ENCODE peak calls at places on chromosomes 7 and 10, in eight cellular contexts. C, O, Y, I, Q, N, D and J are unnamed samples.

GRCh38 chr7:156640949-156641485 is 443 bp downstream of the RNF32 start:
- DNase-seq in Q (peak; percentile 35), D (no peak), I (no peak), C (peak; percentile 43), N (no peak), Y (no peak), O (peak; percentile 47), J (peak; percentile 67)

GRCh38 chr10:33334170-33334838 is at the start of gene NRP1:
- DNase-seq in O (peak; percentile 39), Q (no peak), C (no peak), Y (no peak), I (peak; percentile 54), N (peak; percentile 1), D (peak; percentile 69), J (peak; percentile 58)

GRCh38 chr7:148927141-148927540 is 43.0 kb upstream of the EZH2 start:
- DNase-seq in C (no peak), N (no peak), Y (no peak), Q (peak; percentile 20), D (no peak), O (no peak), I (no peak), J (no peak)

GRCh38 chr7:77839919-77840318 is 41.3 kb downstream of the PHTF2 start:
- DNase-seq in C (no peak), N (no peak), Y (no peak), I (no peak), Q (no peak), D (no peak), O (no peak), J (no peak)

GRCh38 chr7:83704564-83704963 is 55.6 kb upstream of the SEMA3E start:
- DNase-seq in D (no peak), Q (no peak), Y (no peak), O (no peak), N (no peak), C (no peak), I (no peak), J (no peak)

GRCh38 chr7:51303142-51303525 is 13.5 kb downstream of the COBL start:
- DNase-seq in C (no peak), N (no peak), D (no peak), I (no peak), Q (no peak), O (peak; percentile 64), Y (no peak), J (no peak)

GRCh38 chr7:55309040-55309991 is 55.8 kb upstream of the LANCL2 start:
- DNase-seq in Y (peak; percentile 83), I (peak; percentile 85), C (peak; percentile 39), N (no peak), O (no peak), Q (no peak), D (no peak), J (no peak)

GRCh38 chr7:33886100-33886623 is 19.2 kb upstream of the BMPER start:
- DNase-seq in Y (no peak), N (no peak), Q (no peak), O (peak; percentile 41), C (no peak), I (no peak), D (no peak), J (peak; percentile 95)

GRCh38 chr10:62072901-62073300 is 171.4 kb downstream of the ARID5B start:
- DNase-seq in Y (no peak), N (no peak), C (no peak), O (no peak), Q (no peak), I (no peak), D (no peak), J (no peak)

GRCh38 chr10:103638948-103639347 is 145.4 kb downstream of the NEURL1 start:
- DNase-seq in O (no peak), Y (no peak), D (no peak), N (no peak), C (no peak), I (no peak), Q (no peak), J (no peak)

GRCh38 chr10:121813857-121814256 is 114.0 kb downstream of the ATE1 start:
- DNase-seq in I (no peak), D (no peak), Q (no peak), N (no peak), O (no peak), Y (no peak), C (no peak), J (no peak)

GRCh38 chr10:71234970-71235681 is 22.8 kb downstream of the UNC5B start:
- DNase-seq in O (no peak), D (no peak), N (no peak), I (no peak), Q (peak; percentile 66), C (no peak), Y (no peak), J (peak; percentile 97)

GRCh38 chr7:17136156-17136555 is 162.3 kb upstream of the AHR start:
- DNase-seq in Q (no peak), C (no peak), Y (no peak), N (no peak), I (no peak), O (no peak), D (no peak), J (no peak)

GRCh38 chr10:35685402-35685801 is 43.3 kb upstream of the FZD8 start:
- DNase-seq in D (peak; percentile 49), N (no peak), C (no peak), I (no peak), O (no peak), Y (no peak), Q (no peak), J (no peak)

GRCh38 chr7:43516581-43517342 is 66.1 kb upstream of the STK17A start:
- DNase-seq in D (no peak), N (no peak), O (no peak), I (peak; percentile 27), Q (no peak), C (no peak), Y (no peak), J (no peak)

GRCh38 chr7:86953653-86954336 is 105.7 kb downstream of the ELAPOR2 start:
- DNase-seq in Q (no peak), O (no peak), C (no peak), D (no peak), I (no peak), Y (no peak), N (no peak), J (no peak)

GRCh38 chr10:5830629-5831445 is 17.6 kb upstream of the GDI2 start:
- DNase-seq in Q (no peak), D (no peak), N (no peak), I (no peak), C (no peak), Y (no peak), O (no peak), J (no peak)

GRCh38 chr7:139183878-139184338 is 47.1 kb upstream of the UBN2 start:
- DNase-seq in Y (no peak), Q (no peak), C (no peak), I (no peak), D (no peak), O (no peak), N (no peak), J (no peak)

GRCh38 chr10:43960477-43960876 is 311.8 kb upstream of the ZNF32 start:
- DNase-seq in I (no peak), N (no peak), O (no peak), Y (no peak), C (no peak), Q (no peak), D (no peak), J (peak; percentile 22)

GRCh38 chr7:105723582-105723981 is 142.3 kb upstream of the EFCAB10 start:
- DNase-seq in Y (no peak), D (no peak), Q (no peak), O (no peak), N (no peak), C (no peak), I (no peak), J (no peak)

GRCh38 chr7:44534087-44534486 is 7.0 kb downstream of the NPC1L1 start:
- DNase-seq in Q (peak; percentile 30), Y (no peak), D (no peak), O (no peak), I (no peak), C (no peak), N (no peak), J (no peak)

GRCh38 chr10:71323407-71323806 is 4.3 kb downstream of the SLC29A3 start:
- DNase-seq in D (no peak), C (no peak), N (no peak), O (no peak), I (peak; percentile 36), Y (no peak), Q (peak; percentile 20), J (no peak)

GRCh38 chr10:44660271-44660670 is 250.9 kb upstream of the TMEM72 start:
- DNase-seq in Y (no peak), I (no peak), N (no peak), O (no peak), C (no peak), Q (peak; percentile 18), D (no peak), J (no peak)

GRCh38 chr7:11758627-11759111 is 73.3 kb downstream of the THSD7A start:
- DNase-seq in N (no peak), Q (no peak), Y (no peak), I (no peak), D (no peak), O (no peak), C (no peak), J (no peak)

GRCh38 chr10:2262878-2263277 is 525.6 kb upstream of the ADARB2 start:
- DNase-seq in O (no peak), D (no peak), Y (no peak), N (no peak), C (no peak), Q (no peak), I (no peak), J (no peak)

GRCh38 chr10:121244791-121245190 is 353.5 kb downstream of the FGFR2 start:
- DNase-seq in Q (no peak), N (no peak), D (no peak), I (no peak), O (no peak), Y (no peak), C (no peak), J (no peak)

GRCh38 chr10:113585949-113586348 is 33.1 kb downstream of the HABP2 start:
- DNase-seq in Y (no peak), C (no peak), I (peak; percentile 26), D (peak; percentile 29), Q (no peak), N (no peak), O (no peak), J (no peak)

GRCh38 chr10:110033724-110034235 is 26.0 kb downstream of the ADD3 start:
- DNase-seq in C (no peak), Y (no peak), Q (no peak), D (no peak), I (no peak), N (no peak), O (no peak), J (no peak)

GRCh38 chr10:13977861-13978843 is 352.6 kb downstream of the FRMD4A start:
- DNase-seq in Y (no peak), I (no peak), D (no peak), C (no peak), Q (peak; percentile 92), O (no peak), N (no peak), J (no peak)

GRCh38 chr7:17680943-17681351 is 259.3 kb downstream of the SNX13 start:
- DNase-seq in C (no peak), D (peak; percentile 35), N (no peak), I (no peak), Q (no peak), O (no peak), Y (no peak), J (no peak)

GRCh38 chr10:14648042-14648765 is 126.5 kb downstream of the FAM107B start:
- DNase-seq in D (peak; percentile 18), Q (no peak), Y (peak; percentile 84), I (peak; percentile 75), N (peak; percentile 77), O (peak; percentile 32), C (no peak), J (peak; percentile 89)

GRCh38 chr10:71478966-71479365 is 82.2 kb downstream of the CDH23 start:
- DNase-seq in Y (no peak), I (no peak), O (no peak), Q (no peak), D (no peak), C (no peak), N (no peak), J (no peak)

GRCh38 chr10:121509776-121510175 is 88.5 kb downstream of the FGFR2 start:
- DNase-seq in O (no peak), D (no peak), Q (no peak), N (no peak), C (no peak), I (no peak), Y (no peak), J (no peak)

GRCh38 chr7:91657386-91658120 is 222.9 kb downstream of the MTERF1 start:
- DNase-seq in O (no peak), C (no peak), Q (peak; percentile 70), N (no peak), I (no peak), Y (no peak), D (peak; percentile 1), J (peak; percentile 78)